ENCODE peak calls at places on chromosomes 13 and 19, in nine cellular contexts. O is thoracic aorta, H is tibial artery, M is pancreas, G is cardiac fibroblast, K is Peyer's patch, S is cardiac muscle cell, Q is transverse colon, W is astrocyte of the cerebellum. E is an unnamed sample.

GRCh38 chr13:111117961-111118360 is 2.9 kb downstream of the ARHGEF7 start:
- DNase-seq in M (no peak), Q (no peak), H (peak; percentile 66), S (no peak), O (no peak), W (no peak), G (no peak), K (no peak), E (no peak)

GRCh38 chr13:89862691-89863036 is 1484.8 kb upstream of the MIR17HG start:
- DNase-seq in G (peak; percentile 10), M (no peak), Q (no peak), H (no peak), K (no peak), O (no peak), S (no peak), W (no peak), E (no peak)

GRCh38 chr19:30077851-30078355 is 135.9 kb downstream of the URI1 start:
- DNase-seq in Q (peak; percentile 3), S (no peak), O (no peak), K (no peak), H (peak; percentile 45), M (no peak), G (no peak), W (no peak), E (no peak)

GRCh38 chr19:3111586-3112247 is 17.6 kb downstream of the GNA11 start:
- DNase-seq in Q (no peak), M (peak; percentile 12), W (no peak), G (no peak), H (no peak), K (no peak), S (no peak), O (no peak), E (no peak)

GRCh38 chr13:44220948-44221347 is 152.7 kb upstream of the SERP2 start:
- DNase-seq in H (no peak), K (no peak), G (peak; percentile 18), S (no peak), M (no peak), W (no peak), O (no peak), Q (no peak), E (no peak)

GRCh38 chr13:45604892-45605291 is 10.6 kb downstream of the ERICH6B start:
- DNase-seq in W (no peak), M (no peak), S (no peak), G (no peak), K (no peak), Q (no peak), O (no peak), H (no peak), E (no peak)

GRCh38 chr13:113724780-113725315 is 34.2 kb upstream of the TMEM255B start:
- DNase-seq in W (peak; percentile 13), H (peak; percentile 85), M (peak; percentile 92), O (peak; percentile 34), S (peak; percentile 69), K (peak; percentile 72), G (peak; percentile 68), Q (peak; percentile 73), E (no peak)

GRCh38 chr19:55487884-55488687 is at the start of gene SSC5D:
- DNase-seq in S (peak; percentile 76), Q (no peak), M (peak; percentile 40), W (no peak), G (peak; percentile 51), K (no peak), H (no peak), O (no peak), E (no peak)

GRCh38 chr13:89923731-89924130 is 1423.8 kb upstream of the MIR17HG start:
- DNase-seq in O (no peak), Q (no peak), M (no peak), H (no peak), G (peak; percentile 9), W (no peak), S (peak; percentile 6), K (no peak), E (no peak)

GRCh38 chr19:40035996-40036395 is 20.0 kb downstream of the ZNF780B start:
- DNase-seq in G (peak; percentile 19), Q (no peak), W (no peak), S (no peak), K (no peak), O (no peak), M (no peak), H (no peak), E (no peak)

DNA sequence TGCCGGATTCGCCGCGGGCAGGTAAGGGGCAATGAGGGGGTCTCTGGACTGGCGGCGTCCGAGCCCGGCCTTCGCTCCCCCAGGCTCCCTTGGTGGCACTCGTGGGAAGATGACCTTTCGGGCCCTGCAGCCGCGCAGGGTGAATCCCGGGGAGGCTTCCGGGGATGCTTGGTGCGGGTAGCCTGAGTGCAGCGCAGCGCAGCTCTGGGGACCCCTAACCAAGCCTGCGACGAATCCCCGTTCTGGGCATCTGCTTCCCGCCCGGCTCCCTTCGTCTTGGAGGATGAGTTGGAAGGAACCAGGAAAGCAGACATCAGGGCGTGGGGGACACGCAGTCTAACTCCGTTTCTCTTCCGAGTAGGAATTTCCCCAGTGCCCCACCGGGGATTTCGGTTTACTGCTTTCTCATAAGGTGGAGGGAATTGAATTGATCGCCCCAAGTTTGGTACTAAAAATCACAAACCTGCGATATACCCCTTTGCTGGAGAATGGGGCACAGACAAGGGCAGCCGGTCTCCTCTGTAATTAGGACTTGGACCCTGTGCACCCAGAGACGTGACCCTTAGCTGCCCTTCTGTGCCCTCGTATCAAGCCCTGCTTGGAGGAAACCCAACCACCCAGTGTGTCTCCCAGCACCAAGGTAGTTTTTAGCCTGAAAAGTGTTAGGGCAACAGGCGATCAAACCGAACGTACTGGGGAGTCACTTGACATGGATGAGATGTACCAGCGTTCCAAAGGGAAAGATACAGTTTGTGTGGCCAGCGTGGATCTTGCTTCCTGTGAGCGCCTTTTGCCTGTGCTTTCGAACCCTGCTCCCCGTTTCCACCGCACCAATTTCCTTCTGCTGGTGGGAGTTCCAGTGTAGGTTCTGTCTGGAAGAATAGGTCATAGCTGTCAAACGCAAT is 1.0 kb downstream of the GPC5 start:
- DNase-seq in K (no peak), S (no peak), G (no peak), H (peak; percentile 59), M (peak; percentile 76), O (no peak), Q (no peak), W (no peak), E (no peak)
- H3K4me3 ChIP-seq in K (peak overlapping the region; percentile 31), S (peak overlapping the region; percentile 75), G (peak overlapping the region; percentile 45), H (peak overlapping the region; percentile 56), M (no peak overlapping the region), O (peak overlapping the region; percentile 76), Q (no peak overlapping the region), W (peak overlapping the region; percentile 58), E (peak overlapping the region; percentile 34)

DNA sequence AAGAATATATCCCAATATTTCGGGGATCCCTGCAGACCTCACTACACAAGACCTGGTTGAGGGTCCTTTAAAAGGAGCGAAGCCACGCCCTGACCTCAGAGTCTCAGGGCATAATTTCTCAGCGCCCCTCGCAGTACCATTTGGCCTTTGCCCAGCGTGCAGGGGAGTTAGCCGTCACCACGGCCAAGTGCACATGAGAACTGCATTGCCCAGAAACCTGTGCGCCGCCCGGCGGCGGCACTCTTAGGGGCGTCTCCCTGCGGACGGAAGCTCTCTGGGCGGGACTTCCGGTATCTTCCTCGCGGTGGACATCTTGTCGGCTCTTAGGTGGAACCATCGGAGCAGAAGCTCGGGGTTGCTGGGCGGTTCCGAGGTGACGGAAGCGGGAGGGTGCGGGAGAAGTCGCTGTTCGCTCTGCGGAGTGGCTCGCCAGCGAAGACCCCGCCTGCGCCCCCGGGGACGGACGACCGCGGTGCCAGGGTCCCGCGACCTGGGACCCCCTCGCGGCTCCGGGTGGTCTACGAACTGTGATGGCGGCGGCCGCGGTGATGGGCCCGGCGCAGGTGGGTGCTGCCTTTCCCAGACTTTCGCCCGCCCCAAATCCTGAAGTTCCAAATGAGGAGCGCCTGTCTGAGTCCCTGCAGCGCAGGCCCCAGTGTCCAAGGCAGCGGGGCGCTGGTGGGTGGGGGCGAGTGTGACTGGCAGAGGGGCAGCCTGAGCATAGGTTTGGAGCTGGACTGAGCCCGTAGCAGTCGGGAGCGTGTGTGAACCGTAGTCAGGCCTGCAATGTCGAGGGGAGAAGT is at the start of gene ZNF134:
- DNase-seq in M (peak; percentile 95), H (peak; percentile 91), Q (peak; percentile 94), O (peak; percentile 49), S (peak; percentile 92), W (peak; percentile 80), G (peak; percentile 91), K (peak; percentile 89), E (peak; percentile 65)
- TF ChIP-seq CTCF in M (no peak), H (no peak), Q (no peak), O (no peak), S (peak; percentile 35), W (no peak), G (peak; percentile 64), K (peak; percentile 40), E (peak; percentile 12)

DNA sequence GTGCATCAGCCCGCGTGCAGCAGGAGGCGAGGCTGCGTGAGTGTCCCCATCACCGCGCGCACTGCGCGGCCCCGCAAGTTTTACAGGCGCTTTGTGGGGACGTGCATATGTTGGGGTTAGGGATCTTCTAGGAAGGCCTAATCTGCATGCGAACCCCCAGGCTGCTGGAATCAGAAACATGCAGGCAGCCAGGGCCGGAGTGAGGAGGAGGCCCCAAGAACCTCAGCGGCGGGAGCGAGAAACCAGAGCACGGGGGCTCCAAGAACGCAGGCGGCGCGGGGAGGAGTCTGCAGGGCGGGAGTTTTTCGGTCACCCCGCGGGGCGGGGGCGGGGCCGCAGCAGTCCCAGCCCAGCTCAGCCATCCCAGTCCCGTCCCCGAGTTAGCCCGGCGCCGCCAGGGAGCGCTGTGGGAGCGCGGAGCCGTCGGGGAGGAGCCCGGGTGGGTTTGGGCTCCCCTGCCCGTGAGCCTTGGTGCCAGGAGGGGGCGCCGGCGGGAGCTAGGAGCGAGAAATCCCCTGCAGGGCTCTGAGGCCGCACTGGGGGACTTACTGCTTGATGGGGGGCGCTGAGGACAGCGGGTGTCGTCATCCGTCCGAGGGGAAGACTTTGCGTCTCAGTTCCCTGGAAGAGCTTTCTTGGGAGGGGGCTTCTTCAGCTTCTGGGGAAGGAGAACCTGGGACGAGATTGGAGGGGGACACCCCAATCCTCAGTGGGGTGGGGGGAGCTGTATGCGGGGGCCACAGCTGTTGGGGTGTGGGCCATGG is 933 bp upstream of the NRTN start:
- DNase-seq in S (peak; percentile 91), G (peak; percentile 83), O (no peak), M (peak; percentile 96), K (peak; percentile 73), H (peak; percentile 82), Q (peak; percentile 95), W (peak; percentile 44), E (peak; percentile 70)
- H3K4me3 ChIP-seq in S (peak overlapping the region; percentile 13), G (peak overlapping the region; percentile 32), O (peak overlapping the region; percentile 61), M (no peak overlapping the region), K (no peak overlapping the region), H (peak overlapping the region; percentile 2), Q (peak overlapping the region; percentile 8), W (peak overlapping the region; percentile 12), E (peak overlapping the region; percentile 11)

GRCh38 chr19:49573009-49573408 is 7.3 kb downstream of the NOSIP start:
- DNase-seq in S (no peak), K (no peak), H (no peak), W (no peak), Q (no peak), G (no peak), O (no peak), M (no peak), E (no peak)

GRCh38 chr19:49573451-49573850 is 6.9 kb downstream of the NOSIP start:
- DNase-seq in W (no peak), H (no peak), S (no peak), O (no peak), M (no peak), G (no peak), K (no peak), Q (no peak), E (no peak)

GRCh38 chr19:49574206-49574755 is 6.1 kb downstream of the NOSIP start:
- DNase-seq in W (no peak), Q (no peak), O (no peak), H (no peak), K (no peak), S (no peak), M (no peak), G (peak; percentile 23), E (no peak)

GRCh38 chr19:49570138-49570856 is 10.1 kb downstream of the NOSIP start:
- DNase-seq in G (peak; percentile 92), W (peak; percentile 87), K (peak; percentile 67), M (no peak), O (no peak), Q (peak; percentile 73), S (peak; percentile 91), H (no peak), E (peak; percentile 77)

GRCh38 chr19:49570997-49571676 is 9.2 kb downstream of the NOSIP start:
- DNase-seq in S (no peak), O (no peak), H (no peak), G (no peak), Q (peak; percentile 68), W (no peak), M (no peak), K (no peak), E (no peak)
- TF ChIP-seq CTCF in S (no peak), O (no peak), H (no peak), G (no peak), Q (no peak), W (no peak), M (no peak), K (peak; percentile 67), E (peak; percentile 6)

E was measured in HFF-Myc.